ENCODE peak calls at places on chromosomes 16 and 17, in seven cellular contexts. F is skeletal muscle cell; S is AG09309; I is choroid plexus epithelial cell; Z is mesendoderm; U is CD8-positive, alpha-beta T cell; W is upper lobe of right lung. R is an unnamed sample.

GRCh38 chr17:45050680-45051059 is 762 bp downstream of the DCAKD start:
- DNase-seq in F (no peak), S (no peak), Z (no peak), I (peak; percentile 40), U (peak; percentile 54), W (no peak), R (no peak)

GRCh38 chr16:70644763-70645597 is 1.4 kb upstream of the IL34 start:
- DNase-seq in I (no peak), U (no peak), W (no peak), F (no peak), S (no peak), Z (peak; percentile 62), R (no peak)

GRCh38 chr16:23025692-23026305 is 123.5 kb downstream of the USP31 start:
- DNase-seq in U (no peak), Z (no peak), S (peak; percentile 39), F (no peak), W (no peak), I (no peak), R (no peak)

GRCh38 chr17:17728550-17729251 is 47.4 kb downstream of the RAI1 start:
- DNase-seq in I (no peak), Z (no peak), F (no peak), S (no peak), W (no peak), U (no peak), R (no peak)

GRCh38 chr17:7844292-7845154 is 10.3 kb upstream of the TMEM88 start:
- DNase-seq in U (peak; percentile 79), W (peak; percentile 94), Z (peak; percentile 97), S (no peak), F (peak; percentile 77), I (peak; percentile 97), R (peak; percentile 82)

GRCh38 chr16:79580465-79581200 is 19.9 kb downstream of the MAF start:
- DNase-seq in S (no peak), W (no peak), Z (no peak), F (no peak), U (no peak), I (no peak), R (no peak)

GRCh38 chr17:5226940-5227878 is 7.5 kb downstream of the SCIMP start:
- DNase-seq in W (peak; percentile 67), Z (peak; percentile 7), U (peak; percentile 76), I (no peak), F (no peak), S (no peak), R (no peak)

GRCh38 chr16:12535535-12536411 is 267.9 kb downstream of the CPPED1 start:
- DNase-seq in W (no peak), S (no peak), Z (peak; percentile 74), I (peak; percentile 5), F (no peak), U (no peak), R (peak; percentile 52)

GRCh38 chr16:22373662-22374310 is 633 bp downstream of the CDR2 start:
- DNase-seq in I (no peak), S (no peak), Z (peak; percentile 44), F (no peak), W (peak; percentile 77), U (peak; percentile 69), R (peak; percentile 56)

GRCh38 chr17:31596382-31597323 is 205.2 kb downstream of the RAB11FIP4 start:
- DNase-seq in S (peak; percentile 95), I (peak; percentile 96), W (peak; percentile 80), Z (peak; percentile 94), F (peak; percentile 97), U (no peak), R (no peak)

GRCh38 chr17:76869209-76869877 is 1.1 kb downstream of the MGAT5B start:
- DNase-seq in S (no peak), W (no peak), Z (no peak), I (no peak), U (no peak), F (no peak), R (no peak)

GRCh38 chr16:85677383-85677967 is 11.3 kb downstream of the GINS2 start:
- DNase-seq in Z (no peak), I (no peak), F (no peak), S (no peak), W (no peak), U (no peak), R (no peak)

GRCh38 chr16:23934610-23935009 is 98.8 kb downstream of the PRKCB start:
- DNase-seq in I (no peak), U (peak; percentile 27), Z (no peak), W (no peak), S (no peak), F (no peak), R (no peak)

GRCh38 chr16:12020007-12020406 is 43.5 kb downstream of the SNX29 start:
- DNase-seq in Z (no peak), S (no peak), I (no peak), F (no peak), U (no peak), W (no peak), R (no peak)

GRCh38 chr17:46771601-46772012 is 46.9 kb downstream of the WNT3 start:
- DNase-seq in I (peak; percentile 13), W (no peak), U (no peak), S (no peak), F (no peak), Z (peak; percentile 66), R (no peak)

GRCh38 chr17:3647251-3647650 is 10.7 kb downstream of the CTNS start:
- DNase-seq in W (no peak), S (no peak), Z (no peak), F (no peak), U (no peak), I (no peak), R (no peak)

GRCh38 chr16:12006637-12007036 is 30.1 kb downstream of the SNX29 start:
- DNase-seq in I (no peak), Z (no peak), F (no peak), U (no peak), S (no peak), W (no peak), R (no peak)

GRCh38 chr16:31347445-31347844 is 7.5 kb upstream of the ITGAX start:
- DNase-seq in I (no peak), U (no peak), F (no peak), W (peak; percentile 15), Z (no peak), S (no peak), R (no peak)

GRCh38 chr17:73066148-73066884 is 26.2 kb downstream of the SLC39A11 start:
- DNase-seq in Z (no peak), I (peak; percentile 24), S (no peak), W (no peak), F (no peak), U (no peak), R (no peak)

GRCh38 chr17:7882068-7882467 is 6.5 kb upstream of the CHD3 start:
- DNase-seq in S (no peak), W (no peak), U (no peak), I (no peak), Z (no peak), F (no peak), R (no peak)

GRCh38 chr16:53041196-53041977 is 11.3 kb downstream of the CHD9NB start:
- DNase-seq in Z (peak; percentile 48), F (peak; percentile 72), U (no peak), I (peak; percentile 80), W (no peak), S (no peak), R (no peak)

GRCh38 chr17:17224137-17224536 is 12.8 kb downstream of the FLCN start:
- DNase-seq in I (no peak), W (no peak), Z (no peak), S (no peak), F (no peak), U (no peak), R (no peak)

GRCh38 chr17:1720856-1721386 is 3.6 kb upstream of the WDR81 start:
- DNase-seq in Z (peak; percentile 70), U (peak; percentile 83), S (no peak), W (peak; percentile 79), I (peak; percentile 74), F (no peak), R (peak; percentile 82)
- H3K4me3 ChIP-seq in Z (no peak overlapping the region), U (no peak overlapping the region), S (no peak overlapping the region), W (no peak overlapping the region), I (peak overlapping the region; percentile 6), F (no peak overlapping the region), R (no peak overlapping the region)

DNA sequence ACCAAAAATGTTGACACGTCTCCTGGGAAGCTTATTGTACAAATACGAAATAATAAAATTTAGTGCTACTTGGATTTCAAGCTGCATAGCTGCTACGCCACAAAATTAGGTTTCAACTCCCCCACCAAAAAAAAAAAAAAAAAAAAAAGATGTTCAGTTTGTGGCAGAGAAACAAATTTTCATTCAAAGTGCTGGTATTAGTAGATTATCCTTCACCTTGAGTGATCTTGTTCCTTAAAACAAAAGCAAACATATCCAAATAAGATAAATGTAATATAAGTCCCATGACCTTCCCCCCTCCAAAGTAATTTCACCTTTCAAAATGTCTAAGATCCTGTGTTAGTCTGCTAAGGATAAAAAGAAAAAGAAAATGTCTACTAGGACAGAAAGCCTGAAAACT is 2.2 kb downstream of the TOB1 start:
- DNase-seq in F (no peak), Z (no peak), I (no peak), S (no peak), W (no peak), U (no peak), R (no peak)
- H3K4me3 ChIP-seq in F (peak overlapping the region; percentile 89), Z (no peak overlapping the region), I (peak overlapping the region; percentile 90), S (peak overlapping the region; percentile 57), W (peak overlapping the region; percentile 72), U (peak overlapping the region; percentile 64), R (peak overlapping the region; percentile 98)

DNA sequence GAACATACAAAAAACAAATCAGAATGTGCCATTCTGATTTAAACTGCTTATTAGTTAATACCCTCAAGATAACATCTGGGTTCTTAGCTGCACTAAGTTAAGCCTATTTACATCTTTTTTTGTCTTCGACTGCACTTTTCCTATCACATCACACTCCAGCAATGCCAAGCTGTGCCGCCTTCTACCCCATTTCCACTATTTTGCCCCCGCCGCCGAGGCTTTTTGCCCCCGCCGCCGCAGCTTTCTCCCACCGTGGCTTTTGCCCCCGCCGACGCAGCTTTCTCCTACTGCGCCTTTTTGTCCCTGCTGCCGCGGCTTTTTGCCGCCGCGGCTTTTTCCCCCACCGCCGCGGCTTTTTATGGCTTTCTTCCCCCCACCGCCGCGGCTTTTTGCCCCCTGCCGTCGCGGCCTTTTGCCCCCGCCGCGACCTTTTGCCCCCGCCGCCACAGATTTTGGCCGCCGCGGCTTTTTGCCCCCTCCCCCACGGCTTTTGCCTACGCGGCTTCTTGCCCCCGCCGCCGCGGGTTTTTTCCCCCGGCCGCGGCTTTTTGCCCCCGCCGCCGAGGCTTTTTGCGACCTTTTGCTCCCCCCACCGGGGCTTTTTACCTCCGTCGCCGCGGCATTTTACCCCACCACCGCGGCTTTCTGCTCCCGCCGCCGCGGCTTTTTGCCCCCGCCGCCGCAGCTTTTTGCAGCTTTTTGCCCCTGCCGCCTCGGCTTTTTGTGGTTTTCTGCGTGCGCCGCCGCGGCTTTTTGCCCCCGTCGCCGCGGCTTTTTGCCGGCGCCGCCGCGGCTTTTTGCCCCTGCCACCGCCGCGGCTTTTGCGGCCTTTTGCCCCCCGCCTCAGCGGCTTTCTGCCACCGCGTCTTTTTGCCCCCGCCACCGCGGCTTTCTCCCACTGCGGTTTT is 331.4 kb upstream of the WSB1 start:
- DNase-seq in S (no peak), I (no peak), W (no peak), Z (no peak), U (no peak), F (no peak), R (no peak)
- H3K4me3 ChIP-seq in S (no peak overlapping the region), I (no peak overlapping the region), W (no peak overlapping the region), Z (no peak overlapping the region), U (no peak overlapping the region), F (peak overlapping the region; percentile 20), R (no peak overlapping the region)

DNA sequence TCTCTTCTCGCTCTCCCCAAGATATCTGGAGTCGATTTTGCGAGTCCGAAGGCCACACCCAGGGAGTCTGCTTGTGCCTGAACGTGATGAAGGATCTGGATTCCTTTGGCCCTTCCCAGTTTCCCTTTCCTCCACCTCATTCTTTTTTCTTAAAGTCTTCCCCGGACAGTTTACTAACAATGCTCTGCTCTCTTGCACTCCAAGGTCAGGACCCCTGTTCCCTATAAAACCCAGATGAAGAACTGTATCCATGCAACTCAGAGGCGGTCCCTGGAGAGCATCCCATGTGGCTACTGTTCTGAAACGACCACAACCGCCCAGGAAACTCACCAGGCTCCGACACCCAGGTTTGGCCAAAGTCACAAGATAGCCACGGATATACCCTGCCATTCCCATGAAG is 125.5 kb upstream of the ZFHX3 start:
- DNase-seq in S (no peak), W (no peak), Z (no peak), I (no peak), F (no peak), U (no peak), R (no peak)
- H3K4me3 ChIP-seq in S (no peak overlapping the region), W (no peak overlapping the region), Z (no peak overlapping the region), I (peak overlapping the region; percentile 1), F (no peak overlapping the region), U (no peak overlapping the region), R (no peak overlapping the region)

R was measured in CD4-positive, CD25-positive, alpha-beta regulatory T cell.